ENCODE peak calls at places on chromosomes 6 and 20, in five cellular contexts. B is A549; I is colonic mucosa; G is HCT116; H is naive thymus-derived CD4-positive, alpha-beta T cell. P is an unnamed sample.

GRCh38 chr6:16511723-16512584 is 249.3 kb downstream of the ATXN1 start:
- DNase-seq in B (no peak), I (no peak), G (peak; percentile 71), H (peak; percentile 14), P (peak; percentile 9)

GRCh38 chr6:28587746-28588075 is 62.0 kb downstream of the GPX5 start:
- DNase-seq in B (no peak), I (no peak), G (no peak), H (no peak), P (no peak)

GRCh38 chr20:34473262-34473883 is 42.8 kb upstream of the DYNLRB1 start:
- DNase-seq in B (peak; percentile 74), I (peak; percentile 48), G (peak; percentile 48), H (peak; percentile 9), P (no peak)

GRCh38 chr20:48626226-48626937 is 201.4 kb downstream of the PREX1 start:
- DNase-seq in B (no peak), I (no peak), G (no peak), H (peak; percentile 32), P (no peak)

GRCh38 chr6:116271309-116271708 is 8.4 kb downstream of the TSPYL1 start:
- DNase-seq in B (no peak), I (no peak), G (no peak), H (no peak), P (no peak)

GRCh38 chr6:51214442-51214841 is 395.8 kb downstream of the TFAP2B start:
- DNase-seq in B (no peak), I (no peak), G (no peak), H (no peak), P (no peak)

GRCh38 chr20:32537657-32538525 is 47.2 kb downstream of the NOL4L start:
- DNase-seq in B (no peak), I (no peak), G (no peak), H (no peak), P (peak; percentile 61)

GRCh38 chr20:10288421-10288820 is 69.8 kb downstream of the SNAP25 start:
- DNase-seq in B (no peak), I (no peak), G (no peak), H (no peak), P (no peak)

GRCh38 chr6:53128842-53129241 is 19.8 kb downstream of the GCM1 start:
- DNase-seq in B (no peak), I (no peak), G (no peak), H (no peak), P (no peak)

GRCh38 chr20:19992996-19993908 is 23.9 kb upstream of the NAA20 start:
- DNase-seq in B (peak; percentile 89), I (no peak), G (peak; percentile 67), H (no peak), P (no peak)

DNA sequence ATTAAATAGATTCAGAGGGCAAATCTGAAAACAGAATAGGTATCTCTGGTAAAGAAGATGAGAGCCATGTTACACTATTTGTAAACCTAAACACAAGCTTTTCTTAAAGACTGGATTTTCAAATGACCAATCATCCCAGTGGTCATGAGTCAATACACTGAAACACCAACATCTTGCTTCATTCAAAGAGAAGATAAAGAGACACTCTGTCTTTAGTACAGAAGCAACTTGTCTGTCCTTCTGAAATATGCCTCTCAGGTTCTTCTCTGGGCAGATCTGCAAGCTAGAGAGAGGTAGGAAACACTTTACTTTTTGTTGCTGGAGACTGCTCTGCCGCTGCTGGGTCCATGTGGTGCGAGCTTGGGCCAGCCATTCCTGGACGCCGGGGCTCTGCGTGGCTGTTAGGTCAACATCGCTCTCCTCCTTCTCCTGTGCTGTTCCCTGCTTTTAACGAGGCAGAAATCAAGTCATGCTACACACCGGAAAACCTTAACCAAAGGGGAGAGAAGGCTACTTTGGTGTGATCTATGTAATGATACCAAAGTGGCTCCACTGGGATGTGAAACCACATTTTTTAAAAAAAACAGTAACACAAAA is 368.2 kb downstream of the SYNE1 start:
- DNase-seq in B (no peak), I (no peak), G (no peak), H (no peak), P (no peak)
- H3K27ac ChIP-seq in B (no peak overlapping the region), I (no peak overlapping the region), G (no peak overlapping the region), H (no peak overlapping the region), P (no peak overlapping the region)

GRCh38 chr20:24994186-24994465 is 1.6 kb upstream of the APMAP start:
- DNase-seq in B (no peak), I (no peak), G (no peak), H (no peak), P (no peak)
- H3K4me1 ChIP-seq in B (peaks cover 40% of the 10 kb centered on the region), I (no peaks in the 10 kb centered on the region), G (peaks cover 28% of the 10 kb centered on the region), H (peaks cover 25% of the 10 kb centered on the region), P (peaks cover 37% of the 10 kb centered on the region)

GRCh38 chr20:36092424-36093024 is 62.0 kb upstream of the EPB41L1 start:
- DNase-seq in B (peak; percentile 34), I (no peak), G (no peak), H (peak; percentile 7), P (no peak)

GRCh38 chr20:36091561-36092423 is 62.7 kb upstream of the EPB41L1 start:
- DNase-seq in B (no peak), I (no peak), G (no peak), H (no peak), P (no peak)

GRCh38 chr20:36093804-36094145 is 60.8 kb upstream of the EPB41L1 start:
- DNase-seq in B (no peak), I (no peak), G (no peak), H (peak; percentile 2), P (no peak)

GRCh38 chr20:36094497-36094896 is 60.0 kb upstream of the EPB41L1 start:
- DNase-seq in B (peak; percentile 41), I (peak; percentile 64), G (no peak), H (no peak), P (no peak)

DNA sequence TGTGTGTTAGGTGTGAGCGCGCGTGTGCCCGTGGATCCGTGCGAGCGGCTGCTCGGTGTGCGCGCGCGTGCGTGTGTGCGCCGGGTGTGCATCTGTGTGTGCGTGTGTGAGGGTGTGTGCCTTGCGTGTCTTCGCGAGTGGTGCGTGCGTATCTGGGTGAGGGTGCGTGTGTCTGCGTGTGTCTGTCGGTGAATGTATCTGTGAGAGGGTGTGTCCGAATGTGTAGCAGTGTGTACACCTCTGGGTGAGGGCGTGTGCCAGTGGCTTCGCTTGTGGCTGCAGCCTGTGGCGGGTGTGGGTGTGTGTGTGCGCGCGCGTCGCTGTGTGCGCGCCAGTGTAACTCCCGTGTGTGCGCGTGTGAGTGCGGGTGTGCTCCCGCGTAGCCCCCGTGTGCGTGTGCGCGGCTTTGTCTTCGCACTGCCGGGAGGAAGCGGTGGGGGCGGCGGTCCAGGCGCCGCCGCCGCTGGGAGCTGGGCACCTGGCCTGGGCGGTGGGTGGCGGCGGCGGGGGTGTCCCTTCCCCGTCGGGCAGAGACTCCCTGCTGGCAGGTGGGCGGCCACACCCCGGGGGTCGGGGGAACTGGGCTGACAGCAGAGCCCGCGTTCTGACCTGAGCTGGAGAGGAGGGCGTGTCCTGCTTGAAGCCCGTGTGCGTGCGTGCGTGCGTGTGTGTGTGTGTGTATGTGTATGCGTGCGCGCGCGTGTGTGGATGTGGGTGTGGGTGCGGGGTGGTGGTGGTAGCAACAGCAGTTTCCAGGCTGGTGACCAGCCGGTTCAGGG is 61.3 kb upstream of the EPB41L1 start:
- DNase-seq in B (peak; percentile 82), I (peak; percentile 73), G (no peak), H (peak; percentile 48), P (no peak)
- H3K27ac ChIP-seq in B (peak overlapping the region; percentile 95), I (peak overlapping the region; percentile 86), G (peak overlapping the region; percentile 68), H (no peak overlapping the region), P (no peak overlapping the region)

DNA sequence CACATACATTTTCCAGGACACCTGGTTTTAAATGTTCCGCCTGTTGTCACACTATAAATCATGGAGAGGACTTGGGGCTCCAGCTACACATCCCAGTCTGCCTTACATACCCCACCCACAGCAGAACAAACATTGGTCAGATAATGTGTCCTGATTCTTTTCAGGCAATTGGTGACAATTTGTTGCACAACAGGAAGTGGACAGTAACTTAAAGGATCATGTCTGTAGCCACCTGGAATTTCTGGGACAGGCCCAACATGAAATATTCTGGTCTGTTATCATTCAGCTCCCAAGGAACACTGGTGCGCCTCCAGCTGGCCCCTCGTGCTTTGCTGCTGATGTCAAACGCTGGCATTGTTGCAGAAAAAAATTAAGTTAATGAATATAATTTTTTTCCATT is 117.2 kb downstream of the SOBP start:
- DNase-seq in B (no peak), I (no peak), G (no peak), H (no peak), P (no peak)
- H3K4me1 ChIP-seq in B (peaks cover under 1% of the 10 kb centered on the region), I (no peaks in the 10 kb centered on the region), G (no peaks in the 10 kb centered on the region), H (no peaks in the 10 kb centered on the region), P (no peaks in the 10 kb centered on the region)

GRCh38 chr6:14763139-14763538 is 482.7 kb upstream of the JARID2 start:
- DNase-seq in B (peak; percentile 59), I (no peak), G (no peak), H (no peak), P (no peak)
- H3K27ac ChIP-seq in B (peak overlapping the region; percentile 81), I (no peak overlapping the region), G (no peak overlapping the region), H (no peak overlapping the region), P (no peak overlapping the region)

GRCh38 chr20:16392346-16392745 is 180.9 kb downstream of the KIF16B start:
- DNase-seq in B (no peak), I (no peak), G (no peak), H (no peak), P (no peak)

GRCh38 chr20:16393836-16394235 is 179.4 kb downstream of the KIF16B start:
- DNase-seq in B (no peak), I (no peak), G (no peak), H (no peak), P (no peak)

GRCh38 chr20:16394784-16395183 is 178.5 kb downstream of the KIF16B start:
- DNase-seq in B (no peak), I (no peak), G (no peak), H (no peak), P (no peak)

GRCh38 chr20:16395366-16395765 is 177.9 kb downstream of the KIF16B start:
- DNase-seq in B (no peak), I (no peak), G (no peak), H (no peak), P (no peak)

DNA sequence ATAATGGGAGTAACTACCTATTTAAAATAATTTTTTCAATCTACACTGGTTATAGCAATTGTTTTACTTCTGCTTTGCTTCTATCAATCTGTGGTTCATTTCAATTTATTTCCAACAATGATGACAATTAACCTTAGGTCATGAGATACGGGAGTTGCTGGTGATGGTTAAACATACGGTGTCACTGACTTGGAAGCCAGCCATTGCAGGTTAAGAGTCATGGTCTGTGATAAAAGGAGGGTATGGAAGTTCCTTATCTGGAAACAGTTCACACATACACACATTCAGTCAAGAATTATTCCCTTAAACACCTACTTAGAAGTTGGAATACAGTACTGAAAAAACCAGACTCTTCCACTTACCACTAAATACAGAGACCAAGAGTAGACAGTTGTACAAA is 180.0 kb downstream of the KIF16B start:
- DNase-seq in B (no peak), I (no peak), G (no peak), H (no peak), P (no peak)
- H3K4me1 ChIP-seq in B (no peaks in the 10 kb centered on the region), I (no peaks in the 10 kb centered on the region), G (no peaks in the 10 kb centered on the region), H (no peaks in the 10 kb centered on the region), P (no peaks in the 10 kb centered on the region)

GRCh38 chr20:57409316-57409671 is 18.1 kb downstream of the RBM38 start:
- DNase-seq in B (no peak), I (no peak), G (no peak), H (no peak), P (no peak)

GRCh38 chr20:57407541-57407956 is 16.4 kb downstream of the RBM38 start:
- DNase-seq in B (no peak), I (no peak), G (no peak), H (no peak), P (no peak)

GRCh38 chr20:57409672-57410397 is 18.6 kb downstream of the RBM38 start:
- DNase-seq in B (no peak), I (no peak), G (no peak), H (no peak), P (peak; percentile 23)

GRCh38 chr20:57408131-57408530 is 16.9 kb downstream of the RBM38 start:
- DNase-seq in B (no peak), I (no peak), G (no peak), H (no peak), P (no peak)

GRCh38 chr20:57408536-57409233 is 17.5 kb downstream of the RBM38 start:
- DNase-seq in B (no peak), I (no peak), G (no peak), H (no peak), P (no peak)
- H3K27ac ChIP-seq in B (no peak overlapping the region), I (no peak overlapping the region), G (no peak overlapping the region), H (no peak overlapping the region), P (no peak overlapping the region)

P was measured in CD8-positive, alpha-beta T cell.